ENCODE peak calls at places on chromosomes 3 and 15, in four cellular contexts. One of them, this sample, is unnamed.

GRCh38 chr3:10189557-10190374 is 25.0 kb downstream of the IRAK2 start:
- DNase-seq in cardiac fibroblast: peak
- DNase-seq in GM06990: no peak
- DNase-seq in upper lobe of right lung: peak
- DNase-seq in this sample: no peak

GRCh38 chr3:82796765-82797164 is 1035.3 kb upstream of the GBE1 start:
- DNase-seq in cardiac fibroblast: no peak
- DNase-seq in GM06990: no peak
- DNase-seq in upper lobe of right lung: no peak
- DNase-seq in this sample: no peak

GRCh38 chr3:170162052-170162451 is 19.5 kb downstream of the PHC3 start:
- DNase-seq in cardiac fibroblast: no peak
- DNase-seq in GM06990: no peak
- DNase-seq in upper lobe of right lung: no peak
- DNase-seq in this sample: no peak

GRCh38 chr15:92803852-92804609 is 96.1 kb upstream of the CHD2 start:
- DNase-seq in cardiac fibroblast: peak
- DNase-seq in GM06990: no peak
- DNase-seq in upper lobe of right lung: peak
- DNase-seq in this sample: no peak

GRCh38 chr15:82688691-82689090 is 21.0 kb downstream of the AP3B2 start:
- DNase-seq in cardiac fibroblast: no peak
- DNase-seq in GM06990: no peak
- DNase-seq in upper lobe of right lung: peak
- DNase-seq in this sample: no peak

GRCh38 chr3:65526656-65527055 is 512.1 kb downstream of the MAGI1 start:
- DNase-seq in cardiac fibroblast: no peak
- DNase-seq in GM06990: no peak
- DNase-seq in upper lobe of right lung: no peak
- DNase-seq in this sample: no peak

GRCh38 chr3:125609384-125609783 is 14.1 kb upstream of the OSBPL11 start:
- DNase-seq in cardiac fibroblast: no peak
- DNase-seq in GM06990: no peak
- DNase-seq in upper lobe of right lung: no peak
- DNase-seq in this sample: no peak

GRCh38 chr3:127690823-127691452 is 18.2 kb downstream of the ABTB1 start:
- DNase-seq in cardiac fibroblast: peak
- DNase-seq in GM06990: no peak
- DNase-seq in upper lobe of right lung: peak
- DNase-seq in this sample: peak

GRCh38 chr3:132318451-132318850 is 1.2 kb downstream of the ACP3 start:
- DNase-seq in cardiac fibroblast: peak
- DNase-seq in GM06990: no peak
- DNase-seq in upper lobe of right lung: no peak
- DNase-seq in this sample: no peak

GRCh38 chr3:172591876-172592771 is 68.9 kb upstream of the TNFSF10 start:
- DNase-seq in cardiac fibroblast: no peak
- DNase-seq in GM06990: peak
- DNase-seq in upper lobe of right lung: no peak
- DNase-seq in this sample: no peak

GRCh38 chr3:153138267-153139210 is 23.5 kb upstream of the RAP2B start:
- DNase-seq in cardiac fibroblast: peak
- DNase-seq in GM06990: peak
- DNase-seq in upper lobe of right lung: peak
- DNase-seq in this sample: no peak

GRCh38 chr3:27596920-27597319 is 112.7 kb upstream of the SLC4A7 start:
- DNase-seq in cardiac fibroblast: peak
- DNase-seq in GM06990: no peak
- DNase-seq in upper lobe of right lung: no peak
- DNase-seq in this sample: no peak

GRCh38 chr3:53815651-53816050 is 30.6 kb downstream of the CHDH start:
- DNase-seq in cardiac fibroblast: no peak
- DNase-seq in GM06990: no peak
- DNase-seq in upper lobe of right lung: no peak
- DNase-seq in this sample: peak

GRCh38 chr3:14331273-14331672 is 71.1 kb upstream of the SLC6A6 start:
- DNase-seq in cardiac fibroblast: no peak
- DNase-seq in GM06990: no peak
- DNase-seq in upper lobe of right lung: no peak
- DNase-seq in this sample: no peak

GRCh38 chr3:193367868-193368267 is 10.7 kb downstream of the ATP13A5 start:
- DNase-seq in cardiac fibroblast: no peak
- DNase-seq in GM06990: no peak
- DNase-seq in upper lobe of right lung: no peak
- DNase-seq in this sample: no peak

GRCh38 chr15:28885630-28886430 is at the start of gene APBA2:
- DNase-seq in cardiac fibroblast: peak
- DNase-seq in GM06990: no peak
- DNase-seq in upper lobe of right lung: no peak
- DNase-seq in this sample: peak

GRCh38 chr3:99175276-99175801 is 273.8 kb upstream of the DCBLD2 start:
- DNase-seq in cardiac fibroblast: no peak
- DNase-seq in GM06990: no peak
- DNase-seq in upper lobe of right lung: no peak
- DNase-seq in this sample: no peak

GRCh38 chr3:102179321-102180290 is 255.2 kb upstream of the ZPLD1 start:
- DNase-seq in cardiac fibroblast: peak
- DNase-seq in GM06990: peak
- DNase-seq in upper lobe of right lung: no peak
- DNase-seq in this sample: no peak

GRCh38 chr15:89835190-89835564 is 20.5 kb upstream of the ANPEP start:
- DNase-seq in cardiac fibroblast: no peak
- DNase-seq in GM06990: no peak
- DNase-seq in upper lobe of right lung: no peak
- DNase-seq in this sample: no peak

GRCh38 chr3:171383206-171384018 is 76.8 kb downstream of the TNIK start:
- DNase-seq in cardiac fibroblast: peak
- DNase-seq in GM06990: no peak
- DNase-seq in upper lobe of right lung: no peak
- DNase-seq in this sample: no peak

GRCh38 chr15:52186651-52187486 is 4.3 kb downstream of the GNB5 start:
- DNase-seq in cardiac fibroblast: no peak
- DNase-seq in GM06990: no peak
- DNase-seq in upper lobe of right lung: no peak
- DNase-seq in this sample: no peak

GRCh38 chr3:192862408-192863385 is 55.0 kb downstream of the MB21D2 start:
- DNase-seq in cardiac fibroblast: no peak
- DNase-seq in GM06990: no peak
- DNase-seq in upper lobe of right lung: no peak
- DNase-seq in this sample: no peak

GRCh38 chr15:100665570-100665969 is 63.2 kb downstream of the ASB7 start:
- DNase-seq in cardiac fibroblast: peak
- DNase-seq in GM06990: no peak
- DNase-seq in upper lobe of right lung: no peak
- DNase-seq in this sample: no peak

GRCh38 chr15:100661161-100661560 is 58.8 kb downstream of the ASB7 start:
- DNase-seq in cardiac fibroblast: no peak
- DNase-seq in GM06990: no peak
- DNase-seq in upper lobe of right lung: no peak
- DNase-seq in this sample: no peak

GRCh38 chr15:100658895-100659294 is 56.5 kb downstream of the ASB7 start:
- DNase-seq in cardiac fibroblast: no peak
- DNase-seq in GM06990: no peak
- DNase-seq in upper lobe of right lung: no peak
- DNase-seq in this sample: no peak

GRCh38 chr15:100663550-100664335 is 61.4 kb downstream of the ASB7 start:
- DNase-seq in cardiac fibroblast: peak
- DNase-seq in GM06990: no peak
- DNase-seq in upper lobe of right lung: no peak
- DNase-seq in this sample: no peak

GRCh38 chr15:100663066-100663465 is 60.7 kb downstream of the ASB7 start:
- DNase-seq in cardiac fibroblast: no peak
- DNase-seq in GM06990: no peak
- DNase-seq in upper lobe of right lung: no peak
- DNase-seq in this sample: peak
- TF ChIP-seq CTCF in cardiac fibroblast: peak
- TF ChIP-seq CTCF in GM06990: peak
- TF ChIP-seq CTCF in upper lobe of right lung: no peak
- TF ChIP-seq CTCF in this sample: no peak

GRCh38 chr3:37864904-37865303 is 3.2 kb downstream of the CTDSPL start:
- DNase-seq in cardiac fibroblast: no peak
- DNase-seq in GM06990: no peak
- DNase-seq in upper lobe of right lung: no peak
- DNase-seq in this sample: no peak
- TF ChIP-seq CTCF in cardiac fibroblast: no peak
- TF ChIP-seq CTCF in GM06990: no peak
- TF ChIP-seq CTCF in upper lobe of right lung: no peak
- TF ChIP-seq CTCF in this sample: no peak

GRCh38 chr3:24273491-24273890 is 221.2 kb downstream of the THRB start:
- DNase-seq in cardiac fibroblast: no peak
- DNase-seq in GM06990: no peak
- DNase-seq in upper lobe of right lung: no peak
- DNase-seq in this sample: no peak
- TF ChIP-seq CTCF in cardiac fibroblast: no peak
- TF ChIP-seq CTCF in GM06990: no peak
- TF ChIP-seq CTCF in upper lobe of right lung: no peak
- TF ChIP-seq CTCF in this sample: no peak

DNA sequence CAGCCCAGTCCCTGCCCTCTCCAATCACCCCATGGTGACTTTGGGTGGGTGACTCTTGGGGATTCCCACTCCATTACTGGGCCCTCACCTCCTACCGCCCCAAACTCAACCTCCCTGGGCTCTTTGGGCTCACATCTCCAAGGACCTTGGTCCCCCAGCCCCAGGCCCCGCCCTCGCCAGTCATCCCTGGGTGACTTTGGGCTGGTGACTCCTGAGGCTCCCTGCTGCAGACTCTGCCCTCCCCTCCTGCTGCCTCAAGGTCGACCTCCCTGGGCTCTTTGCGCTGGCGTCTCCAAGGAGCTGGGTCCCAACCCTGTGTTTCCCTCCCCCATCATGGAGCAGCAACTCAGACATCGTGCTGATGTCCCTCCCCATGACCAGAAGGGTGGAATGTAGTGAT is 111.9 kb upstream of the FAN1 start:
- DNase-seq in cardiac fibroblast: no peak
- DNase-seq in GM06990: no peak
- DNase-seq in upper lobe of right lung: no peak
- DNase-seq in this sample: no peak
- TF ChIP-seq CTCF in cardiac fibroblast: no peak
- TF ChIP-seq CTCF in GM06990: no peak
- TF ChIP-seq CTCF in upper lobe of right lung: no peak
- TF ChIP-seq CTCF in this sample: no peak

GRCh38 chr3:69410301-69410700 is 24.4 kb upstream of the FRMD4B start:
- DNase-seq in cardiac fibroblast: peak
- DNase-seq in GM06990: peak
- DNase-seq in upper lobe of right lung: peak
- DNase-seq in this sample: peak
- TF ChIP-seq CTCF in cardiac fibroblast: peak
- TF ChIP-seq CTCF in GM06990: peak
- TF ChIP-seq CTCF in upper lobe of right lung: peak
- TF ChIP-seq CTCF in this sample: peak

GRCh38 chr3:123960791-123961507 is at the start of gene CCDC14:
- DNase-seq in cardiac fibroblast: peak
- DNase-seq in GM06990: peak
- DNase-seq in upper lobe of right lung: peak
- DNase-seq in this sample: peak
- TF ChIP-seq CTCF in cardiac fibroblast: no peak
- TF ChIP-seq CTCF in GM06990: no peak
- TF ChIP-seq CTCF in upper lobe of right lung: no peak
- TF ChIP-seq CTCF in this sample: no peak

DNA sequence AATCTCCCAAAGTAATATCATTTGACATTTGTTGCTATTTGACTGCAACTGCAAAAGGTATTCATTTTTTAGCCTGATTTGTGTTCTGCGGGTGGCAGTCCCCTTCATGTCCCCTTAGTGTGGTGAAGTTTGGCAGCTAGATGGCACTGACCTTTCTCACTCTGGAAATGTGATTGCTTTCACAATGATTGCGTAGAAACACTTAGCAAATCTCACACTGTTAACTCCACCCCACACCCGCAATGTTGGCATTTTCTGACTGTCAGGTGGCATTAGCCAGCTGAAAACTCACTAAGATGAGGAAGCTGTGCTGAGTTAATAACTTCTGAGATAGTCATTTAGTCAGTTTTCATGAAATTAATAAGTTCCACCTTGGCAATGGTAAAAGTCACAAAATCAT is 76.9 kb downstream of the TRIM69 start:
- DNase-seq in cardiac fibroblast: no peak
- DNase-seq in GM06990: no peak
- DNase-seq in upper lobe of right lung: no peak
- DNase-seq in this sample: no peak
- TF ChIP-seq CTCF in cardiac fibroblast: no peak
- TF ChIP-seq CTCF in GM06990: no peak
- TF ChIP-seq CTCF in upper lobe of right lung: no peak
- TF ChIP-seq CTCF in this sample: no peak

GRCh38 chr15:43509002-43509922 is 8.1 kb upstream of the MAP1A start:
- DNase-seq in cardiac fibroblast: peak
- DNase-seq in GM06990: no peak
- DNase-seq in upper lobe of right lung: peak
- DNase-seq in this sample: no peak

GRCh38 chr15:43511012-43511885 is 6.2 kb upstream of the MAP1A start:
- DNase-seq in cardiac fibroblast: no peak
- DNase-seq in GM06990: no peak
- DNase-seq in upper lobe of right lung: no peak
- DNase-seq in this sample: peak

GRCh38 chr15:43508421-43508820 is 9.0 kb upstream of the MAP1A start:
- DNase-seq in cardiac fibroblast: no peak
- DNase-seq in GM06990: no peak
- DNase-seq in upper lobe of right lung: no peak
- DNase-seq in this sample: no peak

GRCh38 chr15:43509923-43510229 is 7.5 kb upstream of the MAP1A start:
- DNase-seq in cardiac fibroblast: no peak
- DNase-seq in GM06990: no peak
- DNase-seq in upper lobe of right lung: no peak
- DNase-seq in this sample: no peak

GRCh38 chr15:43510230-43511011 is 7.0 kb upstream of the MAP1A start:
- DNase-seq in cardiac fibroblast: peak
- DNase-seq in GM06990: peak
- DNase-seq in upper lobe of right lung: peak
- DNase-seq in this sample: peak
- TF ChIP-seq CTCF in cardiac fibroblast: peak
- TF ChIP-seq CTCF in GM06990: no peak
- TF ChIP-seq CTCF in upper lobe of right lung: peak
- TF ChIP-seq CTCF in this sample: peak

GRCh38 chr3:3778216-3778615 is 21.0 kb upstream of the LRRN1 start:
- DNase-seq in cardiac fibroblast: no peak
- DNase-seq in GM06990: no peak
- DNase-seq in upper lobe of right lung: no peak
- DNase-seq in this sample: no peak
- TF ChIP-seq CTCF in cardiac fibroblast: no peak
- TF ChIP-seq CTCF in GM06990: no peak
- TF ChIP-seq CTCF in upper lobe of right lung: no peak
- TF ChIP-seq CTCF in this sample: no peak

DNA sequence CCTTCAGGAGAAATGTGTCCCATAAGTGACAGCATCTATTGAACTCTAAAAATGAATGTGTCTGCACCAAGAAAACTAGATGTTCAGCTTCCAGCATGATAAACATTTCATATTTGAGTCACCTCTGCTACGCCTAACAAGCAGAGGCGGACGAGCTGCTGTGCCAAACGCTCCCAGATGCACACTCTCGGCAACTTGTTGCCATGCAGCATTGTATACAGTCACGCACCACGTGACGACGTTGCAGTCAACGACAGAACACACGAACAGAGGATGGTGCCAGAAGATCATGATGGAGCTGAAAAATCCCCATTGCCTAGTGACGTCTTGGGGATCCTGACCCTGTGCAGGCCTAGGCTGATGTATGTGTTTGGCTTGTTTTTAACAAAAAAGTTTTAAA is 137.5 kb downstream of the XXYLT1 start:
- DNase-seq in cardiac fibroblast: peak
- DNase-seq in GM06990: peak
- DNase-seq in upper lobe of right lung: no peak
- DNase-seq in this sample: no peak
- TF ChIP-seq CTCF in cardiac fibroblast: no peak
- TF ChIP-seq CTCF in GM06990: peak
- TF ChIP-seq CTCF in upper lobe of right lung: no peak
- TF ChIP-seq CTCF in this sample: no peak